ENCODE peak calls at places on chromosomes 2 and 18, in four cellular contexts. F is GM23338, Y is HepG2, Q is fibroblast of lung. B is an unnamed sample.

GRCh38 chr2:220512419-220512818 is 885.0 kb downstream of the SLC4A3 start:
- DNase-seq in Y (no peak), Q (peak; percentile 27), F (no peak), B (peak; percentile 74)

GRCh38 chr2:58448065-58448507 is 207.0 kb upstream of the FANCL start:
- DNase-seq in Y (peak; percentile 83), F (peak; percentile 95), Q (peak; percentile 73), B (peak; percentile 84)

GRCh38 chr2:74935883-74936483 is 22.5 kb upstream of the POLE4 start:
- DNase-seq in Y (no peak), F (no peak), Q (no peak), B (no peak)

GRCh38 chr2:44805391-44805790 is 136.1 kb upstream of the SIX3 start:
- DNase-seq in F (peak; percentile 31), Y (no peak), Q (no peak), B (no peak)

GRCh38 chr2:219441451-219442205 is 7.0 kb downstream of the SPEG start:
- DNase-seq in Y (no peak), F (peak; percentile 72), Q (peak; percentile 58), B (peak; percentile 55)

GRCh38 chr18:23853448-23854210 is 160.9 kb upstream of the TTC39C start:
- DNase-seq in Y (no peak), F (no peak), Q (no peak), B (no peak)

GRCh38 chr18:43405097-43405496 is 127.8 kb upstream of the SYT4 start:
- DNase-seq in Q (no peak), Y (no peak), F (no peak), B (no peak)

GRCh38 chr2:648476-649424 is 28.5 kb downstream of the TMEM18 start:
- DNase-seq in Q (no peak), Y (no peak), F (no peak), B (no peak)

GRCh38 chr2:128604045-128604444 is 285.4 kb upstream of the HS6ST1 start:
- DNase-seq in Y (no peak), F (no peak), Q (no peak), B (no peak)

GRCh38 chr2:47288864-47289263 is 114.1 kb upstream of the MSH2 start:
- DNase-seq in Y (no peak), F (no peak), Q (peak; percentile 80), B (peak; percentile 52)

GRCh38 chr2:33145459-33145858 is 198.7 kb downstream of the LTBP1 start:
- DNase-seq in F (no peak), Q (peak; percentile 79), Y (no peak), B (no peak)

GRCh38 chr2:174047746-174048145 is 82.6 kb upstream of the SP3 start:
- DNase-seq in Y (no peak), Q (no peak), F (no peak), B (no peak)

GRCh38 chr18:47331051-47331450 is 79.6 kb upstream of the SKOR2 start:
- DNase-seq in Y (no peak), Q (no peak), F (no peak), B (no peak)

GRCh38 chr2:60717691-60718090 is 38.4 kb upstream of the PAPOLG start:
- DNase-seq in Y (peak; percentile 24), F (no peak), Q (no peak), B (no peak)

GRCh38 chr2:50492452-50492851 is 539.5 kb downstream of the NRXN1 start:
- DNase-seq in Q (peak; percentile 58), Y (peak; percentile 54), F (peak; percentile 83), B (peak; percentile 62)

GRCh38 chr2:23530909-23531276 is 145.9 kb downstream of the KLHL29 start:
- DNase-seq in Q (no peak), Y (peak; percentile 14), F (no peak), B (no peak)

GRCh38 chr18:13538630-13539029 is 187.7 kb downstream of the FAM210A start:
- DNase-seq in Q (no peak), F (no peak), Y (no peak), B (no peak)

GRCh38 chr2:171718720-171719119 is 31.5 kb downstream of the DYNC1I2 start:
- DNase-seq in F (no peak), Y (no peak), Q (no peak), B (no peak)

GRCh38 chr2:67997528-67998267 is 65.1 kb downstream of the C1D start:
- DNase-seq in Q (peak; percentile 18), F (no peak), Y (no peak), B (peak; percentile 94)

GRCh38 chr18:58993260-58993659 is 128.6 kb downstream of the ZNF532 start:
- DNase-seq in F (no peak), Q (peak; percentile 91), Y (no peak), B (peak; percentile 94)

GRCh38 chr2:131035112-131035825 is 58.0 kb downstream of the FAM168B start:
- DNase-seq in Q (no peak), Y (no peak), F (peak; percentile 46), B (no peak)

GRCh38 chr2:50720695-50721314 is 311.1 kb downstream of the NRXN1 start:
- DNase-seq in Q (no peak), Y (no peak), F (peak; percentile 78), B (no peak)

GRCh38 chr2:45860136-45861106 is 208.9 kb downstream of the PRKCE start:
- DNase-seq in Y (peak; percentile 16), Q (peak; percentile 86), F (peak; percentile 12), B (no peak)

GRCh38 chr2:70557171-70557838 is 3.7 kb upstream of the TGFA start:
- DNase-seq in Y (peak; percentile 94), F (no peak), Q (no peak), B (peak; percentile 52)

GRCh38 chr2:241154915-241155314 is 4.6 kb downstream of the PPP1R7 start:
- DNase-seq in F (no peak), Q (peak; percentile 69), Y (no peak), B (no peak)

GRCh38 chr18:59054892-59055291 is 84.8 kb upstream of the SEC11C start:
- DNase-seq in Y (no peak), F (no peak), Q (no peak), B (peak; percentile 28)

GRCh38 chr2:189159717-189160116 is 19.8 kb downstream of the COL5A2 start:
- DNase-seq in Y (no peak), Q (no peak), F (no peak), B (no peak)

GRCh38 chr18:21706386-21706865 is 1.9 kb upstream of the ABHD3 start:
- DNase-seq in Q (no peak), Y (no peak), F (no peak), B (no peak)

GRCh38 chr18:13621446-13621849 is 104.9 kb downstream of the FAM210A start:
- DNase-seq in Q (no peak), Y (no peak), F (no peak), B (no peak)

GRCh38 chr2:68319397-68320117 is at the start of gene CNRIP1:
- DNase-seq in Q (peak; percentile 85), F (no peak), Y (no peak), B (peak; percentile 16)

GRCh38 chr18:63707816-63708215 is 5.1 kb downstream of the SERPINB11 start:
- DNase-seq in Q (no peak), F (no peak), Y (no peak), B (no peak)

GRCh38 chr2:208224802-208225201 is 30.1 kb downstream of the IDH1 start:
- DNase-seq in Y (no peak), F (no peak), Q (no peak), B (peak; percentile 86)

GRCh38 chr2:6814312-6814711 is 51.4 kb downstream of the CMPK2 start:
- DNase-seq in Q (no peak), F (no peak), Y (no peak), B (no peak)
- H3K4me2 ChIP-seq in Q (no peak overlapping the region), F (no peak overlapping the region), Y (no peak overlapping the region), B (no peak overlapping the region)

DNA sequence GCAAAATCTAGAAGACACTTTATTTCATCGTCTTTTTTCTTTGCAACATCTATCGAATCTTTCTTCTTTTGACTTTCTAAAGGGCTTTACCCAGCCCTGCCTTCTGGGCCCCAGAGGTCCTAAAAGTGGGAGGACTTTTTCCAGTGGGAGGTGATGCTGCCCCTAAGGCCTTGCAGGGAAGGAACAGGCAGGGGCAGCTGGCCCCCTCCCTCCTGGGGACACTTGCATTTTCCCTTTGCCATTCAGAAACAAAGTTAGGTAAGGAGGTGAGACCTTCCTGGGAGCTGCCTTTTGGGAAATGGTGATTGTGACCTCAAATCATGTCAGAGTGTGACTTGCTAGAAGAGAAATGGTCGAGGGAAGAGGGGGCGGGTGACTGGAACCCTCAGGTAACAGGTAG is 132.7 kb downstream of the GLI2 start:
- DNase-seq in Q (no peak), Y (no peak), F (no peak), B (no peak)
- H3K27ac ChIP-seq in Q (peak overlapping the region; percentile 74), Y (no peak overlapping the region), F (no peak overlapping the region), B (no peak overlapping the region)

GRCh38 chr2:191013876-191014652 is at the start of gene STAT1:
- DNase-seq in Q (peak; percentile 90), Y (peak; percentile 89), F (peak; percentile 94), B (peak; percentile 94)
- TF ChIP-seq CTCF in Q (no peak), Y (peak; percentile 27), F (no peak), B (no peak)

GRCh38 chr2:134739879-134740301 is 21.1 kb upstream of the TMEM163 start:
- DNase-seq in Y (no peak), F (no peak), Q (no peak), B (peak; percentile 25)
- H3K4me2 ChIP-seq in Y (no peak overlapping the region), F (no peak overlapping the region), Q (no peak overlapping the region), B (no peak overlapping the region)

GRCh38 chr2:100299548-100299947 is 22.8 kb downstream of the LONRF2 start:
- DNase-seq in Q (no peak), Y (no peak), F (no peak), B (no peak)
- H3K27ac ChIP-seq in Q (no peak overlapping the region), Y (no peak overlapping the region), F (no peak overlapping the region), B (no peak overlapping the region)

GRCh38 chr2:215796160-215796559 is 217.2 kb downstream of the MREG start:
- DNase-seq in Y (no peak), Q (peak; percentile 44), F (no peak), B (peak; percentile 82)
- TF ChIP-seq CTCF in Y (no peak), Q (no peak), F (no peak), B (no peak)

GRCh38 chr2:9707008-9707407 is 76.2 kb upstream of the YWHAQ start:
- DNase-seq in F (no peak), Y (peak; percentile 40), Q (no peak), B (no peak)

GRCh38 chr2:9702604-9703084 is 71.8 kb upstream of the YWHAQ start:
- DNase-seq in Y (no peak), Q (no peak), F (no peak), B (peak; percentile 8)

GRCh38 chr2:9703701-9704221 is 73.0 kb upstream of the YWHAQ start:
- DNase-seq in Q (peak; percentile 92), F (no peak), Y (peak; percentile 83), B (peak; percentile 85)

GRCh38 chr2:9704600-9704999 is 73.8 kb upstream of the YWHAQ start:
- DNase-seq in Q (no peak), F (no peak), Y (no peak), B (no peak)

DNA sequence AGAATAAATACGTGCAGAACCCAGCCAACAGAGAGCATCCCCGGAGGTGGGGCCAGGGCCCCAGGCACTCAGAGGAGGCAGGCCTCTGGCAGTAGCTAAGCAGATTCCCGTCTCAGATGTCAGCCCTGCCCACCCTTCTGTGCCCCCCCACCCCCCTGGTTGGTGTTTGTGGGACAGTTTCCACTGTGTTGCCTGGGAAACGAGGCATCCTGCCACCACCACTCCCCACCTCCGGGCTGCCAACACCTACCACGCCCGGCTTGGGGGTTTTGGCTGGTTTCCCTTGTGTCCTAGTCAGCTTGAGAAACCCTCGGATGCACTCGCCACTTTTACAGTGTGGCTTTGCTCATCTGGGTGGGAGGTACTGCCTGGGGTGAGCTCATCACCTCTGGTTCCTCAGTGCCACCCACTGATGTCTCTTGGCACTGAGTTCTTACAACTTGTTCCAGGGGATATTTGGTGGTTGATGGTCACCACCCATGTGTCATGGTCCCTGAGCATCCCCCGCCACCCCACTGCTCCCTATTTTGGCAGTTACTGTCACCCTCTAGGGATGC is 72.4 kb upstream of the YWHAQ start:
- DNase-seq in Y (peak; percentile 39), F (no peak), Q (peak; percentile 96), B (peak; percentile 98)
- H3K4me2 ChIP-seq in Y (peak overlapping the region; percentile 54), F (no peak overlapping the region), Q (peak overlapping the region; percentile 85), B (peak overlapping the region; percentile 84)

B was measured in PC-3.